ENCODE peak calls at places on chromosomes 6 and 20, in nine cellular contexts. Z is IMR-90, U is right lobe of liver, F is suprapubic skin, K is GM23248, Q is PC-9, L is stomach, J is GM12878, T is heart right ventricle. G is an unnamed sample. For H3K4me1 and H3K36me3, the result is how much of the 10 kb centered on the place peaks cover.

GRCh38 chr20:10490706-10491105 is 55.6 kb downstream of the SLX4IP start:
- DNase-seq in T (no peak), J (no peak), Q (no peak), U (no peak), F (no peak), L (no peak), Z (peak), K (no peak), G (no peak)

GRCh38 chr6:125533710-125534397 is 215.6 kb upstream of the HEY2 start:
- DNase-seq in T (no peak), F (no peak), U (no peak), Z (no peak), L (no peak), K (no peak), J (no peak), Q (no peak), G (no peak)

GRCh38 chr20:23049201-23049932 is at the start of gene THBD:
- DNase-seq in L (peak), J (no peak), K (peak), Z (peak), T (peak), U (no peak), Q (peak), F (peak), G (peak)

GRCh38 chr6:64908104-64908503 is 798.9 kb downstream of the EYS start:
- DNase-seq in K (no peak), Q (no peak), T (no peak), L (no peak), F (no peak), J (no peak), Z (no peak), U (no peak), G (no peak)

GRCh38 chr6:16292942-16293341 is 54.6 kb downstream of the GMPR start:
- DNase-seq in J (no peak), Z (no peak), K (no peak), F (no peak), L (no peak), T (no peak), Q (peak), U (no peak), G (no peak)

GRCh38 chr6:27847706-27848105 is 64.5 kb downstream of the OR2B2 start:
- DNase-seq in K (peak), T (no peak), Z (peak), L (no peak), Q (no peak), J (no peak), U (no peak), F (no peak), G (no peak)

GRCh38 chr6:137970368-137970767 is 103.3 kb downstream of the TNFAIP3 start:
- DNase-seq in F (no peak), Z (no peak), J (no peak), U (no peak), L (no peak), K (no peak), T (no peak), Q (no peak), G (no peak)

GRCh38 chr6:138594042-138594636 is 94.8 kb upstream of the NHSL1 start:
- DNase-seq in J (no peak), Q (no peak), L (no peak), U (no peak), T (no peak), F (no peak), K (no peak), Z (no peak), G (no peak)

GRCh38 chr20:25039697-25040437 is 18.1 kb downstream of the ACSS1 start:
- DNase-seq in J (no peak), L (peak), Z (peak), Q (peak), U (peak), T (peak), F (peak), K (peak), G (no peak)

GRCh38 chr6:13229205-13230085 is 98.9 kb downstream of the TBC1D7 start:
- DNase-seq in Z (no peak), K (no peak), L (no peak), Q (peak), T (no peak), J (peak), U (peak), F (no peak), G (no peak)

GRCh38 chr6:149093643-149094042 is 223.9 kb upstream of the TAB2 start:
- DNase-seq in L (no peak), Q (no peak), J (no peak), Z (peak), K (peak), F (no peak), U (no peak), T (no peak), G (no peak)

GRCh38 chr6:100514603-100515002 is 49.9 kb upstream of the SIM1 start:
- DNase-seq in F (no peak), L (no peak), K (no peak), Z (no peak), U (no peak), T (no peak), J (no peak), Q (no peak), G (no peak)

GRCh38 chr6:64520050-64520449 is 884.4 kb downstream of the PHF3 start:
- DNase-seq in L (no peak), T (no peak), J (peak), K (peak), U (no peak), F (no peak), Z (peak), Q (peak), G (no peak)

GRCh38 chr6:163146036-163146435 is 268.5 kb upstream of the QKI start:
- DNase-seq in U (no peak), J (no peak), L (no peak), K (peak), F (no peak), T (no peak), Q (no peak), Z (no peak), G (no peak)

GRCh38 chr6:41975276-41975675 is 33.7 kb upstream of the CCND3 start:
- DNase-seq in T (no peak), U (peak), F (no peak), J (no peak), K (no peak), L (no peak), Z (no peak), Q (no peak), G (no peak)

GRCh38 chr6:37483917-37484785 is 15.5 kb downstream of the CCDC167 start:
- DNase-seq in T (peak), F (no peak), K (peak), Z (peak), L (peak), J (no peak), Q (no peak), U (peak), G (peak)

GRCh38 chr20:24915892-24916291 is 33.2 kb upstream of the CST7 start:
- DNase-seq in U (no peak), T (no peak), Q (no peak), F (no peak), K (no peak), L (no peak), J (no peak), Z (no peak), G (no peak)

GRCh38 chr20:37319120-37319717 is 26.7 kb upstream of the SRC start:
- DNase-seq in Q (peak), T (no peak), Z (peak), K (peak), L (no peak), U (no peak), F (no peak), J (no peak), G (peak)

DNA sequence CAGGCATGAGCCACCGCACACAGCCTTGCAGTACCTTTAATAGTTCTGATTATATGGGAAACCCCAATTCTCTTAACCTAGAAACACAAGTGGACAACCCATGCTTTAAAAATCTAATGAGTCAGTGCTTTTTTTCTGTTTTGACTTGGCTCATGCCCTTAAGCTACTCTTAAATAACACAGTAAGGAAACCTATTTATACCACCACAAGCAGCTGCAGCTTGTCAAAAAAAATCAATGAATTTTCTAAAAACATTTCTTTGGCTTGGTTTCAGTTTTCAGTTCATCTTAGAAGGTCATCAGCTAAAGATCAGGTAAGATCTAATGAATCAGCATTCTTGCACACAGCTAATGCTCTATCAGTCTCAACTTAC is 124.1 kb upstream of the DST start:
- DNase-seq in J (peak), Q (peak), T (no peak), F (no peak), L (no peak), U (no peak), Z (peak), K (peak), G (no peak)
- H3K4me1 ChIP-seq in J (half or more), Q (under half), T (half or more), F (under half), L (under half), U (under half), Z (under half), K (half or more), G (under half)

DNA sequence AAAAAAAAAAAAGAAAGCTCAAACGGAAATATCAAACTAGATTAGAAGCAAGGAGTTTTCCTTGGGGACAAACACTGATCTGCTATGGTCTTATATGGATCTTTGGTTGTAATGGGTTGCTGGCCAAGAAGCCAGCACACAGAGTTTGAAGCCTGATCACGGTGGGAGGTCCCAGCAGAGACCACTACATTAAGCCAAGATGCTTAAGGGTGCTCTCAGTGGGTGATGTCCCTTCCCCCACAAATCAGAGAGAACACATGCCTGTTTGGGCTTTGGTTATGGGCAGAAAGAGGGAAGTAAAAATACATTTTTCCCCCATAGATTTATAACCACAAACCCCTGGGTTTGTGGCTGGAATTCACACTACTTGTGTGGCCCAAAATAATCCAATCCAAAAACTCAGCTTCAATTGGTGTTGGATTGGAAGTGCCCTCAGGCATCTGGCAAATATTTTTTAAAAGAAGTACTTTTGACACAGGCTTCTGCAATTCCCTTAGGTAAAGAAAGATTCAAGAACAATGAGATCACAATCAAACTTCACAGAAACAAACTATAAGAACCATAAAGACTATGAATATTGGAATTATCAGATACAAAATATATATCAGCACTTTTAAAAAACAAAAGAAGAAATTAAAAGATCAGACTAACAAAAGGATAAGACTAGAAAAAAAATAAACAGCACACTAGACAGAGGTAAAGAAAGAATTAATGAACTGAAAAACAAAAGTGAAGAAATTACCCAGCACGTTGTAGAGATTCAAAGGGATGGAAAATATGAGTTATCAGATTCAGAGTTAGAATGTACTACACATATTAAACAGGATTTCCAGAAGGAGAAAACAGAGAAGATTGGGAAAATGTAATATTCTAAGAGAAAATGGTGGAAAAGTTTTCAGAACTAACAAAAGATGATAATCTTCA is 44.7 kb downstream of the ESF1 start:
- DNase-seq in Q (no peak), L (no peak), K (no peak), J (no peak), T (no peak), U (no peak), Z (no peak), F (no peak), G (no peak)
- H3K36me3 ChIP-seq in Q (under half), L (under half), K (under half), J (under half), T (under half), U (under half), Z (under half), F (under half), G (under half)

GRCh38 chr20:57685134-57685851 is 24.5 kb downstream of the PMEPA1 start:
- DNase-seq in F (no peak), K (no peak), Q (no peak), Z (no peak), L (no peak), T (no peak), J (no peak), U (no peak), G (no peak)
- H3K27ac ChIP-seq in F (no peak), K (no peak), Q (peak), Z (no peak), L (no peak), T (peak), J (no peak), U (no peak), G (peak)

GRCh38 chr6:11432713-11433450 is 104.7 kb upstream of the TMEM170B start:
- DNase-seq in F (no peak), Q (peak), Z (peak), K (peak), L (no peak), J (no peak), U (no peak), T (no peak), G (no peak)
- H3K4me1 ChIP-seq in F (under half), Q (half or more), Z (under half), K (half or more), L (under half), J (under half), U (under half), T (half or more), G (under half)

GRCh38 chr20:50586531-50587232 is 76.5 kb downstream of the PTPN1 start:
- DNase-seq in T (no peak), K (no peak), Q (no peak), J (no peak), L (no peak), U (no peak), Z (no peak), F (no peak), G (peak)

GRCh38 chr20:50588034-50588736 is 78.0 kb downstream of the PTPN1 start:
- DNase-seq in F (no peak), Z (peak), Q (peak), T (peak), J (no peak), L (peak), U (peak), K (peak), G (peak)

GRCh38 chr20:50585678-50586077 is 75.5 kb downstream of the PTPN1 start:
- DNase-seq in U (no peak), F (no peak), Z (no peak), K (no peak), L (no peak), T (no peak), J (no peak), Q (no peak), G (peak)

GRCh38 chr20:50585214-50585613 is 75.0 kb downstream of the PTPN1 start:
- DNase-seq in U (no peak), Q (no peak), L (no peak), F (no peak), K (no peak), J (no peak), T (no peak), Z (no peak), G (peak)

DNA sequence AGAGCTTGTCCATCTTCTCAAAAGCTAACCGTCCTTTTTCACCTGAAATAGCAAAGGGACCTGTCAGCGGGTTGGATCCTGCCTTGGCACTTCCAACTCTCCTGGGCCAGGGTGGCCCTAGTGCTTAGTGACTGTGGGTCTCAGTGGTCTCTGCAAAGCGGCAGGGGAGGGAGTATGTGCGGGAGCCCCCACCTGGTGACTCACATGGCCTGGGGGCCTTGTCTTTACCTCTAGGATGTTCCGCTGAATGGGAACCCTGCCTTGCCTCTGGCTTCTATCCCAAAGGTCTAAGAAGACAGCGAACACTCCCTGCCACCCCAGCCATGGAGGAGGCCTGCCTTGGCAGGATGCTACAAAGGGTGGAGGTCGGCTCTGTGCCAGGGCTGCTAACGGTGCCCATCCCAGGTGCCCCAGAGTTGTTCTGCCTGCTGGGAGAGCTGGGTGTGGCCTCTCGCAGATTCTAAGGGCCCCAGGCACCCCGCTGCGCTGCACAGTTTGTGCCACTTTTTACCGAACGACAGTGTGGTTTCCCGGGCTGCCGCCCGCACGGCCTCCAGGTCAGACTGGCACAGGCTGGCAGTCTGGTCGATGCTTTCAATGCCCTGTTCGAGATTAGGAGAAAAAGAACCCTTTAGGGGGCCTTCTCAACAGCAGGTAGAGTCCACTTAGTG is 77.2 kb downstream of the PTPN1 start:
- DNase-seq in T (no peak), Q (no peak), J (no peak), U (no peak), L (no peak), K (no peak), F (peak), Z (no peak), G (peak)
- H3K36me3 ChIP-seq in T (under half), Q (under half), J (under half), U (under half), L (half or more), K (under half), F (half or more), Z (half or more), G (half or more)

GRCh38 chr6:56683882-56684281 is 41.2 kb upstream of the DST start:
- DNase-seq in T (no peak), K (peak), U (peak), Z (peak), J (no peak), L (no peak), Q (peak), F (no peak), G (no peak)
- H3K27ac ChIP-seq in T (peak), K (peak), U (peak), Z (no peak), J (no peak), L (peak), Q (no peak), F (peak), G (peak)

GRCh38 chr20:62835931-62836861 is 19.3 kb downstream of the COL9A3 start:
- DNase-seq in J (no peak), Z (peak), Q (no peak), T (peak), K (peak), F (peak), L (no peak), U (no peak), G (peak)
- H3K4me1 ChIP-seq in J (under half), Z (under half), Q (under half), T (under half), K (under half), F (under half), L (under half), U (under half), G (under half)

DNA sequence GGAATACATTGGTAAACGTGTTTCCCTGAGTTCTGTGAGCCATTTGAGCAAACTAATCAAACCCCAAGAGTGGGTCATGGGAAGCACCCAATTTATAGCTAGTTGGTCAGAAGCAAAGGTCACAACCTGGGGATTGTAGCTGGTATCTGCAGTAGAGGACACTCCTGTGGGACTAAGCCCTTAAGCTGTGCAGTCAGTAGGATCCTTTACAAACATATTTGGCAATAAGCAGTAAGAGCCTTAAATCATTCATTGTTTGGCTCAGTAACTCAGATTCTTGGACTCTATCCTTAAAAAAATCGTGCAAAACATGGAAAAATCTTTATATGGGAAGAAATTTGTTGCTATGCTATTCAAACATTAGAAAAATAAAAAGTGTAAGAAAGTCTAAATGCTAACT is 29.9 kb downstream of the FRK start:
- DNase-seq in K (no peak), Q (no peak), J (no peak), F (no peak), L (no peak), U (no peak), Z (no peak), T (no peak), G (no peak)
- H3K36me3 ChIP-seq in K (under half), Q (under half), J (under half), F (under half), L (under half), U (under half), Z (under half), T (under half), G (under half)

GRCh38 chr20:57810511-57811372 is 100.9 kb upstream of the PMEPA1 start:
- DNase-seq in Q (peak), Z (no peak), T (no peak), K (no peak), U (no peak), L (no peak), J (no peak), F (no peak), G (peak)
- H3K27ac ChIP-seq in Q (peak), Z (no peak), T (no peak), K (no peak), U (no peak), L (no peak), J (no peak), F (no peak), G (peak)

DNA sequence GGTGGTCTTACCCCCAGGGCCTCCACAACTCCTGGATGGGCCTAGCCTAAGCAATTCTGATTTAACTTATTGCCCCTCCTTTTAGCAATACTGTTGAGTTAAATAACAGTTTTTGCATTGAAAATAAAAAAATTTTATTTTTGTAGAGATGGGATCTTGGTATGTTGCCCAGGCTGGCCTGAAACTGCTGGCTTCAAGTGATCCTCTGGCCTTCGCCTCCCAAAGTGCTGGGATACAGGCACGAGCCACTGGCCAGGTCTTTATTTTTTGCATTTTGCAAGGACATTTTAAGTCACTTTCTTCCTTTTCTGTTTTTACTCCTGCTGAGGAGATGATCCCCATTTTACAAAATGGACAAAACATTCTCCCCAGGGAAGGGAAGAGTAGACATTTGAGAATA is 20.6 kb downstream of the IGF2R start:
- DNase-seq in T (no peak), F (no peak), Q (no peak), Z (no peak), U (no peak), L (no peak), J (no peak), K (peak), G (no peak)
- H3K4me1 ChIP-seq in T (half or more), F (under half), Q (under half), Z (under half), U (under half), L (under half), J (under half), K (under half), G (under half)